ENCODE peak calls at places on chromosomes 4 and X, in nine cellular contexts. H, B, M, G, X, A, P, O and U are unnamed samples. For H3K36me3, the result is how much of the 10 kb centered on the place peaks cover.

GRCh38 chr4:4461850-4462249 is 74.9 kb downstream of the NSG1 start:
- DNase-seq in X (no peak), P (no peak), H (peak), M (no peak), O (peak), G (no peak), A (peak), B (no peak), U (no peak)

GRCh38 chr4:92303621-92304027 is at the start of gene GRID2:
- DNase-seq in P (no peak), B (no peak), M (no peak), X (peak), O (no peak), H (no peak), G (no peak), A (no peak), U (no peak)

GRCh38 chr4:1375761-1376322 is 28.8 kb downstream of the UVSSA start:
- DNase-seq in X (no peak), O (no peak), G (no peak), A (peak), B (no peak), M (peak), P (no peak), H (peak), U (no peak)

GRCh38 chr4:99100876-99101275 is 12.3 kb upstream of the ADH5 start:
- DNase-seq in A (no peak), P (no peak), O (no peak), M (no peak), G (no peak), H (no peak), X (no peak), B (no peak), U (no peak)

GRCh38 chrX:82589410-82589809 is 918.7 kb upstream of the POU3F4 start:
- DNase-seq in B (no peak), M (no peak), G (no peak), P (no peak), A (no peak), H (no peak), X (no peak), O (no peak), U (no peak)

GRCh38 chrX:20224814-20225487 is 41.8 kb downstream of the RPS6KA3 start:
- DNase-seq in H (no peak), O (peak), M (no peak), G (no peak), X (no peak), P (no peak), B (no peak), A (no peak), U (no peak)

GRCh38 chr4:48189731-48190130 is 55.7 kb upstream of the TXK start:
- DNase-seq in O (no peak), P (no peak), B (no peak), X (no peak), H (no peak), G (no peak), M (no peak), A (no peak), U (peak)

GRCh38 chr4:83240379-83240875 is 44.2 kb downstream of the COQ2 start:
- DNase-seq in A (no peak), M (no peak), X (no peak), P (no peak), O (no peak), H (no peak), B (no peak), G (no peak), U (peak)

GRCh38 chr4:163175971-163176958 is 9.6 kb upstream of the NAF1 start:
- DNase-seq in X (no peak), G (no peak), O (no peak), M (no peak), B (no peak), P (no peak), H (no peak), A (no peak), U (no peak)

GRCh38 chr4:61555789-61556188 is 355.7 kb downstream of the ADGRL3 start:
- DNase-seq in H (no peak), X (no peak), G (no peak), A (peak), P (no peak), M (no peak), B (no peak), O (no peak), U (no peak)

GRCh38 chrX:11533211-11533651 is 132.5 kb downstream of the ARHGAP6 start:
- DNase-seq in M (no peak), O (peak), A (no peak), P (no peak), X (peak), G (no peak), H (no peak), B (no peak), U (peak)

GRCh38 chr4:11469900-11470708 is 41.4 kb upstream of the HS3ST1 start:
- DNase-seq in X (no peak), H (no peak), P (no peak), M (no peak), A (no peak), O (no peak), B (no peak), G (no peak), U (peak)

GRCh38 chr4:40046311-40046980 is 10.2 kb upstream of the N4BP2 start:
- DNase-seq in G (no peak), O (no peak), X (no peak), A (no peak), H (no peak), P (no peak), M (no peak), B (no peak), U (no peak)

GRCh38 chrX:19836337-19836736 is 51.1 kb downstream of the SH3KBP1 start:
- DNase-seq in M (no peak), B (no peak), P (no peak), H (no peak), X (no peak), G (no peak), A (no peak), O (no peak), U (no peak)

GRCh38 chr4:2672700-2673099 is 83.4 kb downstream of the TNIP2 start:
- DNase-seq in P (no peak), G (no peak), H (no peak), A (no peak), M (no peak), O (no peak), X (no peak), B (no peak), U (no peak)
- H3K36me3 ChIP-seq in P (under half), G (under half), H (half or more), A (under half), M (half or more), O (half or more), X (half or more), B (under half), U (under half)

GRCh38 chrX:22147214-22147613 is 115.1 kb downstream of the PHEX start:
- DNase-seq in X (no peak), G (no peak), B (no peak), H (no peak), M (no peak), A (no peak), P (no peak), O (no peak), U (no peak)
- H3K27ac ChIP-seq in X (no peak), G (no peak), B (no peak), H (no peak), M (no peak), A (no peak), P (no peak), O (no peak), U (no peak)

GRCh38 chr4:37632836-37633235 is 53.3 kb downstream of the RELL1 start:
- DNase-seq in G (no peak), M (no peak), P (no peak), B (no peak), H (no peak), A (no peak), O (no peak), X (no peak), U (no peak)
- H3K36me3 ChIP-seq in G (under half), M (under half), P (under half), B (under half), H (under half), A (under half), O (under half), X (under half), U (under half)

DNA sequence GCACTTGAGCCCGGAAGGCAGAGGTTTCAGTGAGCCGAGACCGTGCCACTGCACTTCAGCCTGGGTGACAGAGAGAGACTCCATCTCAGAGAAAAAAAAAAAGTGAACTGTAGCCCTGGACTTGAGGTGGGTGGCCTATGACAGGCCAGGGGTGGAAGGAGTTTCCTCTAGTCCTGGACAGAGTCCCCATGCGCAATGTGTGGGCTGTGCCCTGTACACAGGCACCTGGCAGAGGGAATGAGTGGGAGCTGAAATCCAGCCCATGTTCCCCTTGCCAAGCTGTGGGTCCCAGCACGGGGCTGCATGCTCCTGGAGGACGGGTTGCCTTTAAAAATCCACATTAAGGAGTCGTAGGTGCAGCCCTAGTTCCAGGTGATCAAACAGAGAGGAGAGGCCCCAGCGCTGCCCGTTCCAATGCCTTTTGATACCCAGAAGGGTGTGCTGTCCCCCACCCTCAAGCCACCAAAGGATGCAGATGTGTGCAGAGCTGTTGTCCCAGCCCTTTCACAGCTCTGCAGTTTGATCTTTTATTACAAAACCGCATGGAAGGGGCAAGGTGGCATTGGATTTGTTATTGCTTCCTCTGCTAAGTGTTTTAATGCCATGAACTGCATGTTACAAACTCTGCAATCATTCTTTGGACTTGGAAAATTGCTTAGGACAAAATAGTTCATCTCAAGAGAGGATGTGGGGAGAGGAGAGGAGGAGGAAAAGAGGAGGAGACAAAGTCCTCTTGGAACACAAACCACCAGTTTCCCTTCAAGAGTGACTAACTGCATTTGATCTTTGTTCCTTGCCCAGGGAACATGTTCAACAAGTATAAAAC is 38.0 kb upstream of the PDK3 start:
- DNase-seq in X (no peak), A (no peak), P (no peak), B (no peak), M (no peak), H (no peak), G (no peak), O (no peak), U (no peak)
- H3K27ac ChIP-seq in X (no peak), A (no peak), P (peak), B (no peak), M (peak), H (no peak), G (peak), O (no peak), U (no peak)

GRCh38 chrX:36986231-36986630 is 21.9 kb upstream of the FAM47C start:
- DNase-seq in H (no peak), B (no peak), G (no peak), X (no peak), O (no peak), P (no peak), M (no peak), A (no peak), U (no peak)
- H3K36me3 ChIP-seq in H (under half), B (under half), G (under half), X (under half), O (under half), P (under half), M (under half), A (under half), U (under half)

GRCh38 chr4:51909236-51909703 is 66.3 kb downstream of the DCUN1D4 start:
- DNase-seq in A (no peak), G (no peak), H (no peak), O (no peak), M (no peak), X (no peak), B (no peak), P (no peak), U (no peak)

GRCh38 chr4:51906167-51906647 is 63.3 kb downstream of the DCUN1D4 start:
- DNase-seq in G (no peak), M (no peak), A (no peak), B (no peak), H (no peak), P (no peak), X (no peak), O (no peak), U (no peak)

GRCh38 chr4:51901363-51901762 is 58.4 kb downstream of the DCUN1D4 start:
- DNase-seq in H (no peak), M (no peak), O (no peak), A (no peak), X (no peak), P (no peak), G (no peak), B (no peak), U (no peak)

DNA sequence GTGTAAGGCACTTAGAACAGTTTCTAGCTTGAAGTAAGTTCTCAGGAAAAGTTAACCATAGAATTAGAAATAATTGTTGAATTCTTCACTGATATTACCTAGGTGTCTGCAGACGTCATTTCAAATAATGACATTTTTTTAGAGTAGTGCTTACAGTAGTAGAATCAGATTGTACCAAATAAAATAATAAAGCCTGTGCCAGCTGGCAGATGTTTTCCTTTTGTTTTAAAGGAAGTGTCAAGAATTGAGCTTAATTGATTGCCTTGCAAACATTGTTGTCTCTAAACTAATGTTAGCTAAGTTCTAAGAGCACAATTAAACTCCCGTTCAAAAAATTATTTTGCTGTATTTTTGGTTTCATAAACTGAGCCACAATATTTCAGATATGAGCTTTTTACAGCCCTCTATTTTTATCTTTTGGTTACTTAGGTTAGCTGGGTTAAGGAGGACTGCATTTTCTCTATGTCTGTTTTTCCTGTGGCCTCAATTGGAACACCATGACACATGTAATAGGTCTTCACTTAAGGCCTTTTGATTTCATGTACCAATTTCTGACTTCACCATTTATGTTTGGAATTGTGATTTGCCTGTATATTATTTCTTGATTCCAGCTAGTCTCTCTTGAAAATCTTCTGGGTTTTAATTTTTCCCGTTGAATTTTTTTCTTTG is 64.2 kb downstream of the DCUN1D4 start:
- DNase-seq in H (no peak), P (no peak), A (no peak), B (no peak), M (no peak), G (no peak), X (no peak), O (no peak), U (no peak)
- H3K27ac ChIP-seq in H (no peak), P (no peak), A (no peak), B (no peak), M (no peak), G (no peak), X (no peak), O (no peak), U (no peak)

GRCh38 chr4:108143515-108143914 is 25.2 kb downstream of the LEF1 start:
- DNase-seq in O (no peak), X (no peak), A (no peak), M (no peak), G (no peak), H (no peak), B (no peak), P (no peak), U (no peak)
- H3K36me3 ChIP-seq in O (half or more), X (under half), A (under half), M (under half), G (under half), H (under half), B (under half), P (under half), U (under half)

DNA sequence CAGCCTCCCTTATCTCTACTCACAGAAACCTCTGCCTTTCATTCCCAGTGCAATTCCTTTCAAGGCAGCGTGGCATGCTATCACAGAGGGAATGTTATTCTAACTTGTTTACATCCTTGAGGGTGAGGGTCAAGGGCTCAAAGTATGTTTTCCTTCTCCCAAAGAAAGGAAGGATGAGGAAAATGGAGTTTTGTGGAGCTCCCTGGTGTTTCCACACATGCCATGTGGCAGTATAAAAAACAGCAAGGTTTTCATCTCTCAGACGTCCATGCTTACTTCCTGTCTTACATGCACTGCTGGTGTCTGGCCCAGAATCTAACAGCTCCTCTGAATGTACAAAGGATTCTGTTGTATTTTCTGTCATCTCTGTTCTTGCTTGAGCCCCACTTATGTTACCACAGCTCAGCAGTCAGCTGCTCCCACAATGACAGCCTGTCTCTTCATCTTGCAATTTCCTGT is 128.0 kb downstream of the SNCA start:
- DNase-seq in P (no peak), X (no peak), M (no peak), O (peak), B (no peak), G (no peak), H (no peak), A (no peak), U (no peak)
- H3K27ac ChIP-seq in P (no peak), X (no peak), M (no peak), O (no peak), B (no peak), G (peak), H (no peak), A (no peak), U (no peak)

DNA sequence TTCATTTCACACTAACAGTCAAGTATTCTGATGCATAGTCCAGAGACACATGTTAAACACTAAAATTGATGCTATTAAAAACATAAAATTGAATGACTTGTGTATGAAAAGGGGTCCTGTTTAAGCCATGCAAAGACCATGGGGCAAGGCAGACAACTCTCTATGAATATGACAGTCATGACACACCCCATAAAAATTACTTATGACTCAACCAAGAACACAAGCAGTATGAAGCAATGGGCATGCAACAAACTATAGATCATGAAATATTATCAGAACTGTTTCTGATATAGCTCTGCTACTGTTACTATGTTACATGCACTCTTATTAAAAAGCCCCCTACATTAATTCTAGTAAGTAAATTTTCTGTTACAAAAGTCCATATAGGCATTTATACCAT is 57.5 kb upstream of the ZCCHC13 start:
- DNase-seq in X (no peak), M (no peak), P (no peak), H (no peak), O (no peak), G (no peak), B (no peak), A (no peak), U (no peak)
- H3K36me3 ChIP-seq in X (half or more), M (under half), P (under half), H (under half), O (under half), G (under half), B (under half), A (under half), U (under half)

GRCh38 chr4:105023668-105024055 is 123.0 kb upstream of the TET2 start:
- DNase-seq in A (no peak), B (no peak), H (no peak), P (no peak), O (no peak), X (no peak), M (no peak), G (no peak), U (no peak)

GRCh38 chr4:105025263-105026017 is 121.2 kb upstream of the TET2 start:
- DNase-seq in O (no peak), B (no peak), M (no peak), P (no peak), A (no peak), G (no peak), H (no peak), X (no peak), U (no peak)

GRCh38 chr4:105022811-105023667 is 123.6 kb upstream of the TET2 start:
- DNase-seq in B (no peak), A (no peak), H (no peak), P (no peak), M (no peak), O (no peak), X (no peak), G (no peak), U (no peak)
- H3K27ac ChIP-seq in B (no peak), A (no peak), H (no peak), P (no peak), M (no peak), O (no peak), X (no peak), G (no peak), U (no peak)